ENCODE peak calls at places on chromosome 10, in six cellular contexts. V is stimulated activated CD8-positive, alpha-beta memory T cell treated with anti-CD3 and anti-CD28 coated beads, Interleukin-7, amount 100 ng/mL, for 1 hour; Q is CD4-positive, alpha-beta T cell; Y is NCI-H748 treated with DMSO at 0.1 percent for 48 hours; F is CD8-positive, alpha-beta memory T cell; W is iPS-NIHi11. Z is an unnamed sample.

GRCh38 chr10:58653139-58653538 is 140.5 kb downstream of the BICC1 start:
- DNase-seq in F (no peak), W (no peak), V (no peak), Q (no peak), Y (no peak), Z (no peak)

GRCh38 chr10:9294132-9294663 is 1239.7 kb downstream of the GATA3 start:
- DNase-seq in V (no peak), Y (no peak), Q (no peak), W (no peak), F (no peak), Z (no peak)

GRCh38 chr10:21519981-21520436 is 5.5 kb downstream of the SKIDA1 start:
- DNase-seq in Y (peak), W (no peak), F (no peak), V (no peak), Q (no peak), Z (no peak)

GRCh38 chr10:30701471-30702173 is 72.1 kb upstream of the LYZL2 start:
- DNase-seq in Q (peak), Y (no peak), V (peak), F (peak), W (no peak), Z (no peak)

GRCh38 chr10:21173433-21173963 is 276.4 kb upstream of the NEBL start:
- DNase-seq in F (no peak), Y (no peak), Q (no peak), W (no peak), V (no peak), Z (peak)

GRCh38 chr10:77125231-77125630 is 512.4 kb downstream of the KCNMA1 start:
- DNase-seq in F (no peak), Y (no peak), W (no peak), V (no peak), Q (no peak), Z (no peak)

GRCh38 chr10:18419945-18420344 is 231.4 kb downstream of the NSUN6 start:
- DNase-seq in Y (no peak), V (no peak), F (no peak), Q (no peak), W (no peak), Z (no peak)

GRCh38 chr10:7541137-7542087 is 125.4 kb downstream of the ITIH5 start:
- DNase-seq in V (no peak), Y (no peak), Q (no peak), F (no peak), W (peak), Z (peak)

GRCh38 chr10:113252650-113253560 is 299.9 kb upstream of the HABP2 start:
- DNase-seq in F (no peak), Y (peak), V (no peak), Q (no peak), W (peak), Z (no peak)

GRCh38 chr10:34808789-34809745 is 6.0 kb downstream of the PARD3 start:
- DNase-seq in F (no peak), Q (no peak), Y (peak), V (no peak), W (no peak), Z (no peak)

GRCh38 chr10:79084012-79084971 is 15.5 kb downstream of the ZMIZ1 start:
- DNase-seq in F (no peak), Y (no peak), Q (no peak), V (no peak), W (peak), Z (peak)

GRCh38 chr10:96188911-96189310 is 58.8 kb downstream of the ZNF518A start:
- DNase-seq in V (no peak), W (no peak), F (no peak), Q (no peak), Y (no peak), Z (no peak)

GRCh38 chr10:58638406-58638805 is 125.7 kb downstream of the BICC1 start:
- DNase-seq in W (no peak), Q (no peak), Y (no peak), V (no peak), F (no peak), Z (no peak)

GRCh38 chr10:123154943-123155505 is 822 bp downstream of the BUB3 start:
- DNase-seq in F (no peak), W (no peak), Y (no peak), Q (no peak), V (no peak), Z (no peak)

GRCh38 chr10:74963549-74963948 is 137.1 kb downstream of the KAT6B start:
- DNase-seq in W (no peak), F (no peak), Y (no peak), V (no peak), Q (no peak), Z (no peak)

GRCh38 chr10:91796332-91797076 is 1.7 kb upstream of the TNKS2 start:
- DNase-seq in F (peak), Y (no peak), W (peak), V (peak), Q (peak), Z (peak)

GRCh38 chr10:7566891-7567290 is 99.9 kb downstream of the ITIH5 start:
- DNase-seq in Q (no peak), V (no peak), W (no peak), Y (no peak), F (no peak), Z (no peak)

GRCh38 chr10:100307716-100308115 is 21.2 kb upstream of the BLOC1S2 start:
- DNase-seq in W (no peak), Q (no peak), V (no peak), F (no peak), Y (no peak), Z (no peak)

GRCh38 chr10:124994573-124995473 is 52.9 kb downstream of the ZRANB1 start:
- DNase-seq in Q (no peak), F (no peak), V (no peak), Y (no peak), W (no peak), Z (no peak)

GRCh38 chr10:74962517-74962916 is 136.1 kb downstream of the KAT6B start:
- DNase-seq in F (no peak), Q (no peak), Y (no peak), V (no peak), W (no peak), Z (no peak)

GRCh38 chr10:124894569-124895215 is 47.2 kb upstream of the ZRANB1 start:
- DNase-seq in F (no peak), Y (no peak), Q (no peak), W (no peak), V (no peak), Z (no peak)

GRCh38 chr10:49620841-49621378 is 7.1 kb downstream of the CHAT start:
- DNase-seq in Q (no peak), F (no peak), Y (no peak), W (no peak), V (no peak), Z (no peak)

GRCh38 chr10:31604141-31604540 is 285.1 kb downstream of the ZEB1 start:
- DNase-seq in Q (no peak), W (no peak), V (no peak), Y (peak), F (no peak), Z (no peak)

GRCh38 chr10:113550365-113550764 is 2.5 kb upstream of the HABP2 start:
- DNase-seq in V (no peak), F (no peak), Y (no peak), Q (no peak), W (no peak), Z (no peak)

GRCh38 chr10:22978287-22978686 is 50.4 kb downstream of the ARMC3 start:
- DNase-seq in W (no peak), F (no peak), V (no peak), Q (no peak), Y (peak), Z (no peak)

GRCh38 chr10:71712572-71713134 is 6.9 kb downstream of the C10orf105 start:
- DNase-seq in V (no peak), W (no peak), Y (no peak), F (peak), Q (no peak), Z (no peak)

GRCh38 chr10:86188796-86189558 is 177.6 kb downstream of the GRID1 start:
- DNase-seq in W (no peak), V (no peak), Y (no peak), Q (no peak), F (no peak), Z (no peak)

GRCh38 chr10:21732067-21732772 is 198.2 kb downstream of the MLLT10 start:
- DNase-seq in Y (peak), V (no peak), W (peak), F (peak), Q (no peak), Z (peak)

GRCh38 chr10:3995302-3996210 is 210.5 kb upstream of the KLF6 start:
- DNase-seq in Y (no peak), W (no peak), F (no peak), V (no peak), Q (no peak), Z (no peak)

GRCh38 chr10:72035488-72035887 is 52.9 kb downstream of the SPOCK2 start:
- DNase-seq in Q (no peak), F (no peak), V (no peak), W (no peak), Y (no peak), Z (no peak)

Z was measured in pancreas.